ENCODE peak calls at places on chromosomes 1 and 21, in four cellular contexts. S is CD8-positive, alpha-beta T cell; I is neuronal stem cell; F is heart left ventricle. T is an unnamed sample.

GRCh38 chr1:107896946-107897345 is 68.0 kb downstream of the VAV3 start:
- DNase-seq in S (no peak), I (no peak), F (no peak), T (no peak)

GRCh38 chr1:113244134-113244820 is 146.0 kb upstream of the MAGI3 start:
- DNase-seq in S (no peak), I (no peak), F (no peak), T (no peak)

GRCh38 chr21:45987121-45987711 is 5.6 kb downstream of the COL6A1 start:
- DNase-seq in S (no peak), I (no peak), F (peak; percentile 21), T (peak; percentile 10)

GRCh38 chr21:21714396-21714795 is 716.2 kb downstream of the NCAM2 start:
- DNase-seq in S (no peak), I (no peak), F (no peak), T (no peak)

GRCh38 chr1:170927955-170928850 is 7.1 kb upstream of the MROH9 start:
- DNase-seq in S (no peak), I (no peak), F (no peak), T (no peak)

GRCh38 chr21:35028451-35028757 is 20.7 kb downstream of the RUNX1 start:
- DNase-seq in S (no peak), I (no peak), F (no peak), T (no peak)

GRCh38 chr1:113991467-113991997 is 12.3 kb downstream of the OLFML3 start:
- DNase-seq in S (no peak), I (no peak), F (no peak), T (no peak)

GRCh38 chr1:215526147-215526845 is 40.8 kb upstream of the KCTD3 start:
- DNase-seq in S (no peak), I (peak; percentile 41), F (no peak), T (no peak)

GRCh38 chr1:221032616-221033342 is 153.5 kb downstream of the HLX start:
- DNase-seq in S (no peak), I (no peak), F (no peak), T (no peak)

GRCh38 chr1:181772714-181773113 is 288.8 kb downstream of the ZNF648 start:
- DNase-seq in S (no peak), I (no peak), F (no peak), T (no peak)

GRCh38 chr21:31780944-31781343 is 49.0 kb upstream of the SCAF4 start:
- DNase-seq in S (no peak), I (no peak), F (no peak), T (no peak)

GRCh38 chr1:234925440-234926251 is 203.0 kb downstream of the TOMM20 start:
- DNase-seq in S (no peak), I (no peak), F (no peak), T (peak; percentile 51)

GRCh38 chr1:234927312-234927967 is 201.2 kb downstream of the TOMM20 start:
- DNase-seq in S (no peak), I (no peak), F (no peak), T (peak; percentile 11)

GRCh38 chr1:234924450-234925355 is 203.9 kb downstream of the TOMM20 start:
- DNase-seq in S (no peak), I (no peak), F (no peak), T (peak; percentile 22)

GRCh38 chr1:234926574-234927311 is 201.9 kb downstream of the TOMM20 start:
- DNase-seq in S (no peak), I (no peak), F (no peak), T (no peak)

DNA sequence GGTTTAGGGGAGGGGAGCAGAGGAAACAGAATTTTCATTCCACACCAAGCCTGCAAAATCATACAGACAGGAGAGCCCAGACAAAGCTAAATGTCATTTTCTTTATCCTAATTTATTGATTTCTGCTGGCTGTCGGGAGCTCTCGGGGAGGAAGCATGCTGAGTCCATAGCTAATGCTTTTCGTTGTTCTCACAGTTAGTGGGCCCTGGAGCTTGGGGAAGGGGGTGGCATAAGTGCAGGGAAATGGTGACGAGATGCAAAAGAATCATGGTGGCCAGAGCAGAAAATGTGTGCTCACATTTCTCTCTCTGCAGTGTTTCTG is 202.4 kb downstream of the TOMM20 start:
- DNase-seq in S (no peak), I (no peak), F (no peak), T (no peak)
- H3K27ac ChIP-seq in S (no peak overlapping the region), I (no peak overlapping the region), F (peak overlapping the region; percentile 58), T (peak overlapping the region; percentile 58)

DNA sequence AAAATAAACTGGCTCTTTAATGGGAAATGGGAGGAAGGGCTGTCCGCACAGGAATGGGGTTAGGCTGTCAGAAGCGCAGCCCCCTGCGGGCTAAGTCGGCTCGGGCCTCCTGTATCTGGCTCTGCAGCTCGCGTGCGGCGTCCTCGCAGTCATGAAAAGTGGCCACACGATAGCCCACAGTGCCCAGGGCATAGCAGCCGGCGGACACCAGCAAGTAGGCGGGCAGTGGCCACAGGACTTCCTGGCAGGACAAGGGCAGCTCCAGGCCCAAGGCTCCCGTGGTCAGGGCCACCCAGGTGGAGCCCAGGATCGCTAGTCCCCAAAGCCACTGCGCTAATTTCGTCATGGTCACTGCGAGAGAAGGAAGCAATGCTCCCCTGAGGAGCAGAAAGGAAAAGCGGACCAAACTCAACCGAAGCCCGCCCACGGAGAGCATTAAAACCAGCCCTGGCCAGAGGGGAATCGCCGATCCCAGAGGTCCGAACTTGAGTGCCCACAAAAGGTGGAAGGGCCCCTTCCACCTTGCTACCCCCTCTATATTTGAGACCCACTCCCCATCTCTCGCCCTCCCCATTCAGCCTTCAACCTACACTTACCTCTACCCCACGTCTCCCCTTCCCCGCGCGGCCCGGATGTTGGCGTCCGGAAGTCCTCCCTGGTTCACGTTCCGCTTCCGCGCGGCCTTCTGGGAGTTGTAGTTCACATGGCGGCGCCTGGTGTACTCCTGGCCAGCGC is at the start of gene DPM3:
- DNase-seq in S (peak; percentile 80), I (peak; percentile 75), F (peak; percentile 93), T (peak; percentile 87)
- H3K27ac ChIP-seq in S (peak within 1 kb of the TSS; percentile 54), I (peak within 1 kb of the TSS; percentile 29), F (peak within 1 kb of the TSS; percentile 91), T (peak within 1 kb of the TSS; percentile 90)

GRCh38 chr1:95371666-95372320 is 137.8 kb downstream of the RWDD3 start:
- DNase-seq in S (no peak), I (no peak), F (no peak), T (no peak)
- H3K27ac ChIP-seq in S (no peak overlapping the region), I (no peak overlapping the region), F (no peak overlapping the region), T (no peak overlapping the region)

GRCh38 chr1:236560213-236560771 is 36.5 kb downstream of the LGALS8 start:
- DNase-seq in S (no peak), I (no peak), F (no peak), T (no peak)
- H3K27ac ChIP-seq in S (no peak overlapping the region), I (no peak overlapping the region), F (no peak overlapping the region), T (no peak overlapping the region)

GRCh38 chr1:41802532-41803501 is 115.9 kb downstream of the HIVEP3 start:
- DNase-seq in S (no peak), I (no peak), F (peak; percentile 76), T (peak; percentile 72)

GRCh38 chr1:41805771-41806471 is 112.8 kb downstream of the HIVEP3 start:
- DNase-seq in S (no peak), I (no peak), F (no peak), T (no peak)

GRCh38 chr1:41806472-41807155 is 112.1 kb downstream of the HIVEP3 start:
- DNase-seq in S (no peak), I (no peak), F (no peak), T (no peak)

GRCh38 chr1:41804176-41804575 is 114.5 kb downstream of the HIVEP3 start:
- DNase-seq in S (no peak), I (no peak), F (no peak), T (no peak)

DNA sequence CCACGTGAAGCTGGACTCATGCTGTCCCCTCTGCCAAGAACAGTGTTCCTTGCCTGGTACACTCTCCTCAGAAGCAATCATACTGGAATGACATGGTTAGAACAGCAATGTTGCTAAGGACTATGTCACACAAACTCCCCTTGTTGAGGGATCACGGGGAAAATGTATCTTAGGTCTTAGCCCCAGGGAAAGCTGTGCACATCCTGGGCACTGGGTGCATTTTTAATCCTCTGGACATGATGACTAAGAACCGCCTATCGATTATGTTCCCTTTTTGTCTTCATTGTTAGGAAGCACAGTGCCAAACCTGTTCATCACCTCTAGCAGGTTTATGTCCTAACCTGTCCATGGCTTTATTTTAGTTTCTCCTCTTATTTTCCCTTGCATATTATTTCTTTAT is 115.1 kb downstream of the HIVEP3 start:
- DNase-seq in S (no peak), I (no peak), F (no peak), T (no peak)
- H3K27ac ChIP-seq in S (peak overlapping the region; percentile 26), I (no peak overlapping the region), F (no peak overlapping the region), T (peak overlapping the region; percentile 2)

DNA sequence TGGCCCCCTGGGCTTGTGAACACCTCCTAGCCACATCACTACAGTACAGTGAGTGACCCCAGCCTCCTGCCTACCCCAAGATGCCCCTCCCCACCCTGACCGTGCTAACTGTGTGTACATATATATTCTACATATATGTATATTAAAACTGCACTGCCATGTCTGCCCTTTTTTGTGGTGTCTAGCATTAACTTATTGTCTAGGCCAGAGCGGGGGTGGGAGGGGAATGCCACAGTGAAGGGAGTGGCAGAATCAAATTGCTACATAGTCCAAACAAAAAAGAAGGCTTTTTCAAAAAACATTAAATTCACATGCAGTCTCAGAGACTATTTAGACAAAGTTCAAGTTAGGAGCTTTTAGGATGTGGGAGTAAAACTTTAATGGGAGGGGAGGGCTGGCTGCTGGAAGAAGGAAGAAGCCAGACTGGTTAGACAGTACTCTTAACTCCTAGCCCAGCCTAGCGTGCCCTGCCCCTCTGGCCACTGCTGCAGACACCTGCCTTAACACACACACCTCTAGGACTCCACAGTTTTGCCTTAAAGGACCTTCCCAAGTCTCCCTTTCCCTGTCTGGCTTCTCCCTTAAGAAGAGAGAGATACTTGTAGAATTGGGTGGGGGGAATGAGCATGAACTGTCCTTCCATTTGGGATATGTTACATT is 9.4 kb downstream of the PEA15 start:
- DNase-seq in S (no peak), I (no peak), F (no peak), T (no peak)
- H3K27ac ChIP-seq in S (no peak overlapping the region), I (no peak overlapping the region), F (no peak overlapping the region), T (no peak overlapping the region)

DNA sequence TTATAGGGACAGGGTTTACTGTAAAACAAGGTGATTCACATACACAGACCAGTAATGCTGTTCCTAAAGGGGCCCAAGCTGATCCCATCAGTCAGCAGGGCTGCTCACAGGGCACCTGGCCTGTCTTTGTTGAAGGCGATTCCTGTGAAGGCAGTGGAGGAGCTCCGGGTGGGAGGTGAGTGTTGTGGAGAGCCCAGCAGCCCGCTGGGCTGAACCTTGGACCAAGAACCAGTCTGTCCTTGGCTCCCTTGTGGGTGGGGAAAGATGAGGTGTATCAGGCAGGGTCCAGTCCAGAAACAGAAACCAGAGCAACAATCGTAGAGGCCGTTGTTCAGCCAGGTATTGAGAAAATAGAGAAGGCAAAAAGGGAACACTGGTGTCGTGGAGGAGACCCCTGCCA is 12.5 kb downstream of the PDXK start:
- DNase-seq in S (no peak), I (no peak), F (no peak), T (peak; percentile 48)
- H3K27ac ChIP-seq in S (no peak overlapping the region), I (no peak overlapping the region), F (no peak overlapping the region), T (peak overlapping the region; percentile 53)

GRCh38 chr21:14058566-14058965 is 152.2 kb downstream of the LIPI start:
- DNase-seq in S (no peak), I (no peak), F (no peak), T (no peak)

GRCh38 chr21:14056771-14057191 is 154.0 kb downstream of the LIPI start:
- DNase-seq in S (no peak), I (no peak), F (no peak), T (no peak)

GRCh38 chr21:14054682-14055081 is 156.1 kb downstream of the LIPI start:
- DNase-seq in S (no peak), I (no peak), F (no peak), T (no peak)

DNA sequence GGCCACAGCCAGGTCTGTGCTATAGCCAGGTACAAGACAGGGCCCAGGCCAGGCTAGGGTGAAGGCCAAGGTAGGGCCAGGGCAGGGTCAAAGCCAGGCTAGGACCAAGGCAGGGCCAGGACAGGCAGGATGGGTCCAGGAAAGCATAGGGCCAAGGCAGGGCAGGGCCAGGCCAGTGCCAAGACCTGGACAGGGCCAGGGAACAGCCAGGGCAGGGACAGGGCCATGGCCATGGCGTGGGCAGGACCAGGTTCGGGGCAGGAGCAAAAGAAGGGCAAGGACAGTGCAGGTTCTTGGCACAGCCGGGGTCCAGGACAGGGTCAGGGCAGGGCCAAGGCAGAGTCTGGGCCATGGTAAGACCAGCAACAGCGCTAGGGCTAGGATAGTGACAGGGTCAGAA is 153.4 kb downstream of the LIPI start:
- DNase-seq in S (no peak), I (no peak), F (no peak), T (no peak)
- H3K27ac ChIP-seq in S (no peak overlapping the region), I (no peak overlapping the region), F (peak overlapping the region; percentile 64), T (no peak overlapping the region)

T was measured in body of pancreas.